ENCODE peak calls at places on chromosomes 2 and 18, in eight cellular contexts. F is BE2C, U is GM20000, Q is type B pancreatic cell, W is RWPE1, T is GM12865, G is BJ, H is fibroblast of the aortic adventitia. L is an unnamed sample.
A peak's percentile ranks its signal among the peaks of the same experiment; 100 is the strongest.

GRCh38 chr2:172239944-172240590 is 137.4 kb upstream of the DLX2 start:
- DNase-seq in Q (no peak), H (peak; percentile 59), F (no peak), T (no peak), U (no peak), W (no peak), G (no peak), L (no peak)

GRCh38 chr2:55014962-55015939 is 35.0 kb downstream of the RTN4 start:
- DNase-seq in Q (no peak), F (peak; percentile 51), T (peak; percentile 65), H (peak; percentile 88), G (peak; percentile 21), U (peak; percentile 21), W (peak; percentile 56), L (peak; percentile 23)

GRCh38 chr18:23573948-23574431 is 12.3 kb downstream of the NPC1 start:
- DNase-seq in Q (no peak), F (no peak), H (peak; percentile 80), W (peak; percentile 54), U (peak; percentile 51), G (no peak), T (peak; percentile 40), L (no peak)

GRCh38 chr2:176556383-176556782 is 287.1 kb downstream of the MTX2 start:
- DNase-seq in T (no peak), U (no peak), G (no peak), H (no peak), Q (no peak), F (no peak), W (no peak), L (no peak)

GRCh38 chr2:227267406-227268115 is 57.5 kb upstream of the MFF start:
- DNase-seq in G (no peak), F (no peak), Q (no peak), H (no peak), T (no peak), U (no peak), W (no peak), L (no peak)

GRCh38 chr18:54181856-54182612 is 42.4 kb downstream of the MBD2 start:
- DNase-seq in Q (no peak), T (peak; percentile 30), G (no peak), U (peak; percentile 25), W (no peak), F (no peak), H (no peak), L (peak; percentile 32)

GRCh38 chr2:215452725-215453124 is 16.9 kb upstream of the FN1 start:
- DNase-seq in H (no peak), Q (no peak), T (no peak), F (no peak), U (no peak), G (no peak), W (no peak), L (no peak)

GRCh38 chr2:221969087-221969829 is 329.5 kb downstream of the PAX3 start:
- DNase-seq in W (peak; percentile 64), G (no peak), Q (no peak), T (peak; percentile 41), F (peak; percentile 8), H (peak; percentile 69), U (peak; percentile 44), L (peak; percentile 34)

GRCh38 chr2:10776231-10776977 is 36.2 kb downstream of the PDIA6 start:
- DNase-seq in W (no peak), F (no peak), T (no peak), H (no peak), Q (no peak), U (no peak), G (no peak), L (no peak)

GRCh38 chr2:70523996-70524965 is 29.3 kb downstream of the TGFA start:
- DNase-seq in G (peak; percentile 41), F (no peak), H (peak; percentile 80), Q (no peak), U (no peak), W (peak; percentile 97), T (no peak), L (no peak)

GRCh38 chr2:156398176-156398575 is 38.0 kb upstream of the GPD2 start:
- DNase-seq in Q (no peak), H (no peak), T (no peak), F (no peak), G (no peak), W (no peak), U (no peak), L (no peak)

GRCh38 chr2:19543271-19544019 is 185.0 kb upstream of the OSR1 start:
- DNase-seq in F (no peak), T (no peak), Q (no peak), W (no peak), U (no peak), H (peak; percentile 61), G (no peak), L (no peak)

GRCh38 chr2:203763425-203764272 is 57.2 kb downstream of the CD28 start:
- DNase-seq in Q (no peak), F (no peak), U (no peak), H (no peak), G (no peak), T (peak; percentile 68), W (no peak), L (peak; percentile 37)

GRCh38 chr2:23697676-23698075 is 229.2 kb downstream of the ATAD2B start:
- DNase-seq in F (no peak), H (peak; percentile 16), T (no peak), G (no peak), U (no peak), Q (no peak), W (no peak), L (no peak)

GRCh38 chr2:10036095-10036879 is 7.1 kb upstream of the KLF11 start:
- DNase-seq in Q (no peak), T (peak; percentile 57), H (peak; percentile 69), G (no peak), F (no peak), W (no peak), U (no peak), L (no peak)

GRCh38 chr18:21129586-21130216 is 18.1 kb upstream of the ROCK1 start:
- DNase-seq in U (no peak), T (no peak), Q (no peak), W (no peak), G (peak; percentile 77), F (no peak), H (no peak), L (no peak)

GRCh38 chr2:129193961-129194360 is 785.5 kb upstream of the RAB6C start:
- DNase-seq in Q (no peak), F (no peak), G (no peak), W (no peak), H (no peak), T (no peak), U (no peak), L (no peak)
- TF ChIP-seq CTCF in Q (no peak), F (no peak), G (no peak), W (no peak), H (no peak), T (no peak), U (no peak), L (no peak)

GRCh38 chr2:120111193-120111592 is 98.3 kb downstream of the EPB41L5 start:
- DNase-seq in G (no peak), W (no peak), H (no peak), F (no peak), U (no peak), Q (no peak), T (no peak), L (no peak)

GRCh38 chr2:120109186-120110061 is 96.5 kb downstream of the EPB41L5 start:
- DNase-seq in G (no peak), W (peak; percentile 30), U (peak; percentile 23), T (peak; percentile 52), F (no peak), H (peak; percentile 66), Q (no peak), L (peak; percentile 41)

GRCh38 chr2:120110507-120110906 is 97.6 kb downstream of the EPB41L5 start:
- DNase-seq in G (no peak), Q (no peak), F (no peak), W (no peak), U (no peak), T (no peak), H (peak; percentile 4), L (no peak)

GRCh38 chr2:120108749-120109148 is 95.9 kb downstream of the EPB41L5 start:
- DNase-seq in G (no peak), H (peak; percentile 44), T (no peak), U (no peak), Q (no peak), F (no peak), W (peak; percentile 62), L (no peak)

GRCh38 chr2:120110062-120110362 is 97.1 kb downstream of the EPB41L5 start:
- DNase-seq in W (no peak), F (no peak), U (no peak), H (no peak), G (no peak), T (no peak), Q (no peak), L (no peak)
- TF ChIP-seq CTCF in W (no peak), F (no peak), U (no peak), H (no peak), G (no peak), T (no peak), Q (peak; percentile 9), L (no peak)

GRCh38 chr2:85663684-85664565 is 4.1 kb downstream of the SFTPB start:
- DNase-seq in W (no peak), H (no peak), U (no peak), G (no peak), T (no peak), F (no peak), Q (no peak), L (no peak)

GRCh38 chr2:85666435-85666924 is 1.5 kb downstream of the SFTPB start:
- DNase-seq in Q (no peak), H (no peak), G (no peak), W (no peak), U (no peak), F (no peak), T (no peak), L (no peak)

GRCh38 chr2:85666016-85666415 is 2.0 kb downstream of the SFTPB start:
- DNase-seq in Q (no peak), H (no peak), U (no peak), F (no peak), T (no peak), G (no peak), W (no peak), L (no peak)

GRCh38 chr2:85666937-85667336 is 1.1 kb downstream of the SFTPB start:
- DNase-seq in G (no peak), Q (no peak), W (no peak), U (no peak), F (no peak), H (no peak), T (no peak), L (no peak)

DNA sequence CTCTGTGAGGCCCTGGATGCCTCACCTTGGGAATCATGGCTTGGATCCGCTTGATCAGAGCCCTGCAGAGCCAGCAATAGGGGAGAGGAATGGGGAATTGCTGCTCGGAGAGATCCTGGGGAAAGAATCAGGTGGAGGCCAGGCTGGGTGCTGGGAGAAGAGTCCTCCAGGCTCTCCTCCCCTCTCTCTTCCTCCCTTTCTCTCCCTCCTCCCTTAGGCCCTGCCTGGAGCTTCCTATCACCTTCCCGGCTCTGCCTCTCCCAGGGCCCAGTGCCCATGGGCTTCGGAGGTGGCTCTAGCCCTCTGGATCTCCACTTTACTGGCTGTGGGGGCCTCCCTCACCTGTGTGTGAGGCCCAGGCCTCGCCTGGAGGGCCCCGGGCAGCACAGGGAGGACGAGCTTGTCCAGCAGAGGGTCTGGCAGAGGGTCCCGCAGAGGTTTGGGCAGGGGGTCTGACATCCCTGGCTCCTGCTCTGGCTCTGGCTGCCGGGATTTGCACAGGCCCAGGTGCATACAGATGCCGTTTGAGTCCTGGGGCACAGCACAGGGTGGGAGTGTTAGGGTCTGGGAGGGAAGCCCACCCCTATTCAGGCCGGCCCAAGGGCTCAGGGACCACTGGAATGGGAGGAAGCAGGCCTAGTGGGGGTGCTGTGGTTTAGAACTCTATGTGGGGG is 2.6 kb downstream of the SFTPB start:
- DNase-seq in F (no peak), U (no peak), G (no peak), W (no peak), H (no peak), T (no peak), Q (no peak), L (no peak)
- TF ChIP-seq CTCF in F (no peak), U (no peak), G (no peak), W (no peak), H (no peak), T (no peak), Q (no peak), L (no peak)

GRCh38 chr18:49044898-49045297 is 94.1 kb upstream of the SMAD7 start:
- DNase-seq in U (no peak), H (no peak), Q (no peak), W (no peak), F (no peak), T (no peak), G (no peak), L (no peak)
- TF ChIP-seq CTCF in U (no peak), H (no peak), Q (no peak), W (no peak), F (no peak), T (no peak), G (no peak), L (no peak)